ENCODE peak calls at places on chromosomes 11 and 22, in six cellular contexts. Q, S, P, N, O and V are unnamed samples.

GRCh38 chr22:36385491-36386350 is 2.0 kb downstream of the MYH9 start:
- DNase-seq in O (no peak), N (peak), Q (peak), S (no peak), P (no peak), V (peak)

GRCh38 chr11:35752115-35752514 is 89.5 kb downstream of the TRIM44 start:
- DNase-seq in Q (no peak), S (no peak), O (no peak), N (no peak), P (no peak), V (no peak)

GRCh38 chr11:9868641-9869040 is 204.8 kb downstream of the SWAP70 start:
- DNase-seq in N (no peak), O (no peak), Q (no peak), S (no peak), P (no peak), V (no peak)

GRCh38 chr11:113615098-113615497 is 91.0 kb downstream of the TMPRSS5 start:
- DNase-seq in S (no peak), N (no peak), Q (no peak), P (no peak), O (peak), V (no peak)

GRCh38 chr11:66933508-66933907 is 24.7 kb downstream of the PC start:
- DNase-seq in P (no peak), N (no peak), Q (no peak), O (no peak), S (no peak), V (no peak)

GRCh38 chr11:127521413-127521812 is 520.8 kb upstream of the KIRREL3 start:
- DNase-seq in Q (no peak), P (no peak), O (no peak), N (no peak), S (no peak), V (no peak)

GRCh38 chr22:36377022-36377631 is 10.6 kb downstream of the MYH9 start:
- DNase-seq in S (no peak), Q (no peak), P (no peak), O (no peak), N (peak), V (no peak)

GRCh38 chr11:123475478-123475877 is 45.4 kb downstream of the GRAMD1B start:
- DNase-seq in S (no peak), P (peak), Q (no peak), N (no peak), O (no peak), V (no peak)

GRCh38 chr11:78074756-78075155 is 4.9 kb downstream of the NDUFC2 start:
- DNase-seq in O (no peak), N (no peak), S (no peak), Q (no peak), P (no peak), V (no peak)

GRCh38 chr11:129695543-129696308 is 119.9 kb upstream of the TMEM45B start:
- DNase-seq in Q (no peak), S (no peak), O (peak), P (no peak), N (peak), V (no peak)

GRCh38 chr11:79007811-79008294 is 433.0 kb downstream of the TENM4 start:
- DNase-seq in S (no peak), O (no peak), P (no peak), N (no peak), Q (no peak), V (no peak)

GRCh38 chr22:41356430-41357028 is 25.2 kb upstream of the TEF start:
- DNase-seq in N (no peak), Q (no peak), S (no peak), O (no peak), P (no peak), V (no peak)